ENCODE peak calls at places on chromosomes 5 and 9, in six cellular contexts. I is PC-3, Q is neural progenitor cell, N is hepatocyte, Z is MM.1S, V is OCI-LY7. U is an unnamed sample.

GRCh38 chr5:158483202-158483870 is 616.4 kb downstream of the EBF1 start:
- DNase-seq in N (peak; percentile 14), Z (no peak), V (no peak), Q (peak; percentile 11), I (peak; percentile 25), U (no peak)

GRCh38 chr9:129860653-129861446 is 25.6 kb downstream of the USP20 start:
- DNase-seq in V (no peak), Z (no peak), Q (no peak), I (no peak), N (no peak), U (no peak)

GRCh38 chr5:76591366-76591765 is 31.8 kb downstream of the F2RL2 start:
- DNase-seq in N (no peak), V (no peak), Z (no peak), Q (no peak), I (no peak), U (no peak)

GRCh38 chr9:13721481-13722235 is 442.2 kb upstream of the MPDZ start:
- DNase-seq in V (no peak), Z (no peak), I (peak; percentile 39), N (no peak), Q (no peak), U (peak; percentile 59)

GRCh38 chr9:21450733-21451394 is 10.6 kb downstream of the IFNA1 start:
- DNase-seq in Q (no peak), I (no peak), V (no peak), Z (no peak), N (no peak), U (peak; percentile 52)

GRCh38 chr9:110214553-110214952 is 6.6 kb upstream of the C9orf152 start:
- DNase-seq in N (peak; percentile 24), Q (no peak), Z (peak; percentile 58), V (peak; percentile 20), I (no peak), U (no peak)

GRCh38 chr9:136003356-136004218 is 42.4 kb upstream of the UBAC1 start:
- DNase-seq in N (no peak), V (no peak), Q (no peak), Z (no peak), I (no peak), U (no peak)

GRCh38 chr5:14231156-14231555 is 88.0 kb downstream of the TRIO start:
- DNase-seq in V (no peak), Z (no peak), Q (no peak), N (no peak), I (no peak), U (peak; percentile 57)

GRCh38 chr5:151038292-151038745 is 17.9 kb downstream of the GPX3 start:
- DNase-seq in V (no peak), Q (no peak), I (no peak), N (no peak), Z (no peak), U (no peak)

GRCh38 chr9:20357207-20357503 is 265.1 kb downstream of the MLLT3 start:
- DNase-seq in V (no peak), I (no peak), Z (no peak), Q (no peak), N (no peak), U (no peak)

GRCh38 chr5:43033845-43034590 is 6.1 kb downstream of the ANXA2R start:
- DNase-seq in N (no peak), V (no peak), I (no peak), Z (no peak), Q (peak; percentile 24), U (no peak)

GRCh38 chr9:137107312-137107921 is 7.1 kb downstream of the DPP7 start:
- DNase-seq in Q (no peak), I (no peak), Z (no peak), N (no peak), V (no peak), U (no peak)

GRCh38 chr5:77282337-77283027 is 72.0 kb downstream of the PDE8B start:
- DNase-seq in Z (no peak), Q (peak; percentile 20), N (peak; percentile 43), V (no peak), I (peak; percentile 75), U (peak; percentile 89)

GRCh38 chr5:122408592-122409219 is 96.7 kb downstream of the SNCAIP start:
- DNase-seq in N (no peak), I (no peak), Z (no peak), V (no peak), Q (no peak), U (no peak)

GRCh38 chr5:81794246-81794645 is 43.3 kb upstream of the SSBP2 start:
- DNase-seq in Q (no peak), Z (no peak), I (no peak), V (no peak), N (no peak), U (no peak)

GRCh38 chr9:79686381-79687130 is 114.8 kb downstream of the TLE4 start:
- DNase-seq in I (peak; percentile 35), Q (no peak), V (no peak), Z (no peak), N (no peak), U (peak; percentile 97)

GRCh38 chr5:150780180-150780692 is 1.7 kb downstream of the SMIM3 start:
- DNase-seq in V (no peak), I (no peak), Z (no peak), N (no peak), Q (no peak), U (peak; percentile 73)

GRCh38 chr5:92909545-92909962 is 671.5 kb downstream of the NR2F1-AS1 start:
- DNase-seq in Z (no peak), I (peak; percentile 29), V (peak; percentile 25), N (peak; percentile 44), Q (peak; percentile 89), U (peak; percentile 18)

GRCh38 chr9:128689293-128689770 is 310 bp downstream of the SET start:
- DNase-seq in Z (no peak), V (no peak), I (no peak), Q (no peak), N (no peak), U (no peak)

GRCh38 chr5:123754903-123755302 is 242.9 kb downstream of the CSNK1G3 start:
- DNase-seq in Z (no peak), Q (no peak), N (no peak), I (no peak), V (no peak), U (peak; percentile 54)

GRCh38 chr5:90326995-90327394 is 82.6 kb downstream of the CETN3 start:
- DNase-seq in N (no peak), Z (no peak), Q (peak; percentile 13), V (no peak), I (no peak), U (no peak)

GRCh38 chr9:110121170-110121569 is 86.8 kb downstream of the C9orf152 start:
- DNase-seq in N (no peak), I (no peak), Q (no peak), Z (no peak), V (no peak), U (no peak)

GRCh38 chr5:172283862-172284274 is 304 bp upstream of the UBTD2 start:
- DNase-seq in Z (peak; percentile 85), N (peak; percentile 96), Q (peak; percentile 95), I (peak; percentile 85), V (peak; percentile 87), U (peak; percentile 92)

GRCh38 chr9:110847661-110848060 is 179.1 kb downstream of the MUSK start:
- DNase-seq in I (no peak), Q (no peak), Z (no peak), V (no peak), N (no peak), U (peak; percentile 6)

GRCh38 chr5:135163964-135164363 is 129.9 kb upstream of the PITX1 start:
- DNase-seq in V (no peak), Z (no peak), Q (no peak), I (no peak), N (no peak), U (no peak)

GRCh38 chr9:90024419-90024818 is 419.6 kb downstream of the GADD45G start:
- DNase-seq in Q (no peak), V (peak; percentile 42), N (no peak), Z (no peak), I (no peak), U (no peak)

GRCh38 chr9:37801959-37802711 is 1.5 kb downstream of the DCAF10 start:
- DNase-seq in N (no peak), Z (no peak), I (peak; percentile 6), Q (no peak), V (peak; percentile 31), U (no peak)
- H3K4me3 ChIP-seq in N (peak overlapping the region; percentile 95), Z (peak overlapping the region; percentile 69), I (peak overlapping the region; percentile 93), Q (peak overlapping the region; percentile 72), V (peak overlapping the region; percentile 93), U (peak overlapping the region; percentile 85)

GRCh38 chr5:16131878-16132277 is 47.7 kb downstream of the MARCHF11 start:
- DNase-seq in Q (no peak), V (no peak), I (no peak), Z (no peak), N (no peak), U (no peak)

GRCh38 chr5:16135003-16135402 is 44.6 kb downstream of the MARCHF11 start:
- DNase-seq in Z (no peak), N (no peak), Q (peak; percentile 63), I (no peak), V (no peak), U (no peak)

GRCh38 chr5:16137177-16137576 is 42.4 kb downstream of the MARCHF11 start:
- DNase-seq in Z (no peak), I (no peak), V (no peak), N (no peak), Q (no peak), U (no peak)

GRCh38 chr5:16135506-16135905 is 44.1 kb downstream of the MARCHF11 start:
- DNase-seq in Q (no peak), N (no peak), Z (no peak), V (no peak), I (no peak), U (no peak)

DNA sequence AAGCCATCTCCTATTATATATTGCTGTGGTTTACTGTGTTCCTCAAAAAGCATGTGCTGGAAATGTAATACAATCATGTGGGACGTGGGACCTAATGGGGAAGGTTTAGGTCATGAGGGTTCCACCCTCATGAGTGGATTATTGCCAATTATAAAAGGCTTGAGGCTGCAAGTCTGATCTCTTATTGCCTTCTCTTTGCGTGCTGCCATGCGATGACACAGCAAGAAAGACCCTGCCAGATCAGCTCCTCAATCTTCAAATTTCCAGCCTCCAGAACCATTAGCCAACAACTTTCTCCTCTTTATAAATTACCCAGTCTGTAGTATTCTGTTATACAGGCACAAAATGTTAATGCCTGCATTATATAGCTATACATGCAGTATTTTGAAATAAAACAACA is 45.4 kb downstream of the MARCHF11 start:
- DNase-seq in N (no peak), Q (no peak), I (no peak), Z (no peak), V (no peak), U (no peak)
- TF ChIP-seq EZH2phosphoT487 in N (no peak), Q (no peak), I (no peak), Z (no peak), V (no peak), U (no peak)

GRCh38 chr9:131096490-131097258 is at the start of gene AIF1L:
- DNase-seq in V (no peak), Q (peak; percentile 91), N (peak; percentile 53), I (peak; percentile 62), Z (no peak), U (peak; percentile 34)
- H2AFZ ChIP-seq in V (no peak within 1 kb of the TSS), Q (peak within 1 kb of the TSS; percentile 80), N (peak within 1 kb of the TSS; percentile 88), I (peak within 1 kb of the TSS; percentile 89), Z (no peak within 1 kb of the TSS), U (peak within 1 kb of the TSS; percentile 56)

GRCh38 chr5:115695290-115695689 is 69.5 kb upstream of the TMED7 start:
- DNase-seq in V (no peak), I (no peak), Z (no peak), Q (no peak), N (no peak), U (no peak)

GRCh38 chr5:115703514-115703913 is 77.7 kb upstream of the TMED7 start:
- DNase-seq in Q (no peak), Z (no peak), I (no peak), N (no peak), V (no peak), U (no peak)

GRCh38 chr5:115702025-115702424 is 76.2 kb upstream of the TMED7 start:
- DNase-seq in Q (no peak), V (no peak), Z (no peak), I (no peak), N (no peak), U (no peak)

GRCh38 chr5:115699967-115700366 is 74.1 kb upstream of the TMED7 start:
- DNase-seq in N (no peak), Z (no peak), V (no peak), Q (no peak), I (no peak), U (no peak)
- H3K4me3 ChIP-seq in N (no peak overlapping the region), Z (no peak overlapping the region), V (no peak overlapping the region), Q (no peak overlapping the region), I (no peak overlapping the region), U (no peak overlapping the region)